ENCODE peak calls at places on chromosomes 2 and 18, in five cellular contexts. R, E, S, I and C are unnamed samples.

GRCh38 chr2:155733091-155733870 is 599.2 kb downstream of the NR4A2 start:
- DNase-seq in R (no peak), E (peak; percentile 2), S (no peak), I (no peak), C (no peak)

GRCh38 chr2:219634951-219635751 is 7.7 kb downstream of the SLC4A3 start:
- DNase-seq in R (no peak), E (no peak), S (no peak), I (no peak), C (no peak)

GRCh38 chr18:46073474-46074331 is 1.6 kb upstream of the PSTPIP2 start:
- DNase-seq in R (peak; percentile 75), E (peak; percentile 57), S (peak; percentile 78), I (peak; percentile 55), C (peak; percentile 48)

GRCh38 chr2:204751472-204751871 is 206.2 kb downstream of the PARD3B start:
- DNase-seq in R (no peak), E (no peak), S (no peak), I (no peak), C (no peak)

GRCh38 chr2:216219866-216220265 is 110.7 kb downstream of the XRCC5 start:
- DNase-seq in R (no peak), E (no peak), S (no peak), I (no peak), C (no peak)

GRCh38 chr2:182672471-182673165 is 43.4 kb upstream of the DNAJC10 start:
- DNase-seq in R (peak; percentile 85), E (no peak), S (no peak), I (peak; percentile 55), C (no peak)

GRCh38 chr2:50469784-50470183 is 562.1 kb downstream of the NRXN1 start:
- DNase-seq in R (no peak), E (no peak), S (no peak), I (no peak), C (no peak)

GRCh38 chr2:31586230-31586629 is 5.5 kb upstream of the SRD5A2 start:
- DNase-seq in R (no peak), E (no peak), S (no peak), I (no peak), C (no peak)

GRCh38 chr2:217861334-217861877 is 141.4 kb downstream of the TNS1 start:
- DNase-seq in R (no peak), E (no peak), S (no peak), I (no peak), C (no peak)

GRCh38 chr2:241975593-241976284 is 106.2 kb downstream of the RTP5 start:
- DNase-seq in R (no peak), E (no peak), S (no peak), I (no peak), C (no peak)